ENCODE peak calls at places on chromosome 13, in five cellular contexts. D is A673, B is pancreas, I is uterus, R is stomach. P is an unnamed sample.

GRCh38 chr13:110531671-110532083 is 29.8 kb downstream of the RAB20 start:
- DNase-seq in D (no peak), I (no peak), R (no peak), B (peak; percentile 22), P (no peak)

GRCh38 chr13:87671824-87672603 is 843 bp downstream of the SLITRK5 start:
- DNase-seq in D (peak; percentile 13), R (no peak), I (no peak), B (peak; percentile 69), P (no peak)

GRCh38 chr13:80173224-80173623 is 167.7 kb downstream of the SPRY2 start:
- DNase-seq in I (no peak), R (no peak), B (no peak), D (no peak), P (peak; percentile 5)

GRCh38 chr13:94703721-94704314 is 8.5 kb downstream of the SOX21 start:
- DNase-seq in I (no peak), D (no peak), B (no peak), R (no peak), P (no peak)

GRCh38 chr13:89688908-89689307 is 1658.6 kb upstream of the MIR17HG start:
- DNase-seq in R (no peak), I (no peak), D (no peak), B (no peak), P (no peak)

GRCh38 chr13:93256998-93257397 is 30.4 kb downstream of the GPC6 start:
- DNase-seq in I (no peak), D (no peak), R (no peak), B (no peak), P (no peak)

GRCh38 chr13:34155931-34156607 is 338.1 kb downstream of the RFC3 start:
- DNase-seq in D (peak; percentile 12), B (no peak), I (no peak), R (no peak), P (peak; percentile 60)

GRCh38 chr13:110183925-110184324 is 123.0 kb downstream of the COL4A1 start:
- DNase-seq in R (no peak), B (no peak), I (no peak), D (peak; percentile 18), P (no peak)

GRCh38 chr13:41492432-41493267 is 35.3 kb downstream of the RGCC start:
- DNase-seq in I (no peak), B (no peak), D (no peak), R (no peak), P (peak; percentile 18)

GRCh38 chr13:60448907-60449510 is 52.0 kb downstream of the TDRD3 start:
- DNase-seq in B (no peak), R (no peak), D (peak; percentile 64), I (no peak), P (peak; percentile 58)

GRCh38 chr13:30985637-30986205 is 53.3 kb downstream of the TEX26 start:
- DNase-seq in B (no peak), I (no peak), R (no peak), D (peak; percentile 35), P (no peak)

GRCh38 chr13:34161829-34162544 is 344.0 kb downstream of the RFC3 start:
- DNase-seq in B (no peak), R (no peak), I (no peak), D (peak; percentile 53), P (no peak)

GRCh38 chr13:51802601-51803000 is 1.4 kb downstream of the DHRS12 start:
- DNase-seq in B (no peak), R (no peak), D (no peak), I (no peak), P (no peak)

GRCh38 chr13:44734204-44734707 is 158.1 kb upstream of the TSC22D1 start:
- DNase-seq in R (peak; percentile 91), D (no peak), B (peak; percentile 83), I (no peak), P (no peak)

GRCh38 chr13:91166714-91167511 is 180.6 kb upstream of the MIR17HG start:
- DNase-seq in D (no peak), I (no peak), R (no peak), B (no peak), P (no peak)

GRCh38 chr13:26867451-26868067 is 107.0 kb upstream of the GPR12 start:
- DNase-seq in B (no peak), I (no peak), D (peak; percentile 29), R (no peak), P (peak; percentile 4)

GRCh38 chr13:80276371-80277289 is 64.3 kb downstream of the SPRY2 start:
- DNase-seq in R (no peak), I (no peak), B (no peak), D (peak; percentile 95), P (no peak)

GRCh38 chr13:39451860-39452301 is 151.1 kb downstream of the LHFPL6 start:
- DNase-seq in B (no peak), D (peak; percentile 91), R (no peak), I (peak; percentile 24), P (peak; percentile 2)

GRCh38 chr13:40433577-40433976 is 232.9 kb downstream of the FOXO1 start:
- DNase-seq in R (no peak), D (no peak), I (no peak), B (no peak), P (peak; percentile 42)

GRCh38 chr13:105773887-105774538 is 761.4 kb downstream of the EFNB2 start:
- DNase-seq in D (peak; percentile 40), R (no peak), B (no peak), I (no peak), P (no peak)

GRCh38 chr13:110553417-110553816 is 8.1 kb downstream of the RAB20 start:
- DNase-seq in B (no peak), I (no peak), R (no peak), D (no peak), P (no peak)

GRCh38 chr13:51518847-51519246 is 65.4 kb upstream of the WDFY2 start:
- DNase-seq in R (no peak), B (no peak), D (peak; percentile 87), I (no peak), P (no peak)

GRCh38 chr13:90890435-90890834 is 457.1 kb upstream of the MIR17HG start:
- DNase-seq in I (no peak), D (no peak), B (no peak), R (no peak), P (no peak)

GRCh38 chr13:51715613-51716012 is 88.3 kb downstream of the DHRS12 start:
- DNase-seq in R (no peak), I (no peak), B (no peak), D (no peak), P (no peak)

GRCh38 chr13:57569981-57570380 is 61.6 kb upstream of the PCDH17 start:
- DNase-seq in R (no peak), B (no peak), D (peak; percentile 71), I (no peak), P (no peak)

GRCh38 chr13:68304287-68304893 is 1074.3 kb upstream of the PCDH9 start:
- DNase-seq in I (no peak), B (no peak), R (no peak), D (peak; percentile 38), P (peak; percentile 14)

GRCh38 chr13:72651196-72651595 is 76.2 kb downstream of the MZT1 start:
- DNase-seq in D (peak; percentile 11), I (no peak), B (no peak), R (no peak), P (peak; percentile 20)

GRCh38 chr13:86087241-86087640 is 288.0 kb upstream of the SLITRK6 start:
- DNase-seq in B (no peak), R (no peak), D (no peak), I (no peak), P (no peak)

GRCh38 chr13:46354143-46355087 is 32.6 kb downstream of the RUBCNL start:
- DNase-seq in I (no peak), D (no peak), B (no peak), R (no peak), P (no peak)

GRCh38 chr13:75368167-75368566 is 113.8 kb downstream of the TBC1D4 start:
- DNase-seq in R (no peak), D (peak; percentile 10), I (peak; percentile 61), B (no peak), P (no peak)

GRCh38 chr13:40792284-40793051 is 3.1 kb downstream of the SLC25A15 start:
- DNase-seq in R (no peak), I (no peak), B (no peak), D (no peak), P (no peak)

GRCh38 chr13:78719367-78719766 is 60.4 kb upstream of the OBI1 start:
- DNase-seq in B (no peak), D (no peak), I (no peak), R (no peak), P (no peak)

GRCh38 chr13:22278336-22278929 is 607.6 kb downstream of the FGF9 start:
- DNase-seq in D (peak; percentile 56), B (peak; percentile 22), I (peak; percentile 28), R (peak; percentile 72), P (peak; percentile 53)

GRCh38 chr13:112325142-112325808 is 50.9 kb upstream of the SPACA7 start:
- DNase-seq in B (no peak), R (no peak), I (no peak), D (no peak), P (no peak)
- H3K9me3 ChIP-seq in B (no peaks in the 10 kb centered on the region), R (no peaks in the 10 kb centered on the region), I (no peaks in the 10 kb centered on the region), D (no peaks in the 10 kb centered on the region), P (no peaks in the 10 kb centered on the region)

DNA sequence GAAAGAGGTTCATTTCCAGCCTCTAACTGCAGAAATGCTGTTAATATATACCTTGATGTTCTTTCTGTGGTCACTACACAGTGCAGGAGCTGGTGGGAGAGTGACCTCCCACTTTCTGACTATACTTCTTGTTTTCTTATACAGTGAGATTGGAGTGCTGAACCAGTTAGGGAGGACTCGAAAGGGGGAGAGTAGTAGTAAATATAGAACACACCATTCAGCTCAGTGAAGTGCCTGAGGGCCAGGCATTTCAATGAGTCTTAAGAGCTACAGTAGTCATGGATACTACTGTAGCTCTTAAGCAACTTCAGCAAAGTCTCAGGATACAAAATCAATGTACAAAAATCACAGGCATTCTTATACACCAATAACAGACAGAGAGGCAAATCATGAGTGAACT is 372.9 kb downstream of the MTUS2 start:
- DNase-seq in D (no peak), I (no peak), R (no peak), B (no peak), P (no peak)
- H3K9me3 ChIP-seq in D (no peaks in the 10 kb centered on the region), I (no peaks in the 10 kb centered on the region), R (peaks cover 25% of the 10 kb centered on the region), B (no peaks in the 10 kb centered on the region), P (no peaks in the 10 kb centered on the region)

DNA sequence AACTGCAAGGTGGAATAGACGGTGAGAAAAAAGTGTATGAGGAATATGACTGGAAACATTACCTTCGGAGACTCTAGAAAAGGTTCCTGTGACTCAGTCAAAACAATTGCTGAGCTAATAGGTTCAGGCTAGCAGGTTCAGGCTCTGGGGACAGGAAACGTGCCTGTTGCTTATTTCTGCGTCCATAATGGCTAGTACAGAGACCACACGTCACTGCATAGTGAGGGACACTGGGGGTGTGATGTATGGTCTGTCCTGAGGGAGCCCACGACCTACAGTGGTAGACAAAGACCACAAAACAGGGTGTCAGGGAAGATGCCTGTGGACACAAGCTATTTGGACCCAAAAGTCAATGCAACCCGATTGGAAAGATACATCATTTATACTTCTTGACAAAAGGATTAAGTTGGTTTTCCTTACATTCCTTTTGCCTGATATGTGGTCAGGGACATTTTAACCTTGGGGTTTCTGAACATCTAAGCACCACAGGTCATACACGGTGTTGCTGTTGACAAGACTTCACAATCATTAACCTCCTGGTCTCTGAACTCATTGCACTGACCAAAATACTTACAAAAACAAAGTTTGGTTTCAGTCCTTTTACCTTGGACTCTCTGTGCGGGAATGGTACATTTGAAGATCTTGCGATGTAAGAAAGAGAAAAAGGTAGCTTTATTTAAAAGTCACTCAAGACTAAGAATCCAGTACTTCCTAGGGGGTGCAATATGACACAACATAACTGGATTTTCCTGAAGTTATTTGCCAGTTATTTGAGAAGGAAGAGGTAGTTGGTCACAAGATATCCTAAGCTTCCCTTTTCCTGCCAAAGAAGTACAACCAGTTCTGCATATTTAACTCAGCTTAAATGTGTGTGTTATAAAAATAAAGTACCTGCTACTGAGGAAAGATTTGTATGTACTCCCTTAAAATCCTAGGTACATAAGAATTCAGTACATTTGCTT is 20.0 kb downstream of the CRYL1 start:
- DNase-seq in B (no peak), R (no peak), D (no peak), I (no peak), P (no peak)
- H3K9me3 ChIP-seq in B (no peaks in the 10 kb centered on the region), R (no peaks in the 10 kb centered on the region), D (no peaks in the 10 kb centered on the region), I (no peaks in the 10 kb centered on the region), P (no peaks in the 10 kb centered on the region)

GRCh38 chr13:18236528-18236815 is 945.2 kb downstream of the TUBA3C start:
- DNase-seq in B (peak; percentile 60), I (no peak), D (no peak), R (no peak), P (no peak)
- H3K9me3 ChIP-seq in B (no peaks in the 10 kb centered on the region), I (no peaks in the 10 kb centered on the region), D (peaks cover 20% of the 10 kb centered on the region), R (peaks cover 43% of the 10 kb centered on the region), P (peaks cover 6% of the 10 kb centered on the region)

P was measured in small intestine.